ENCODE peak calls at places on chromosomes 5 and 9, in four cellular contexts. One of them, this sample, is unnamed.

GRCh38 chr5:171308453-171309275 is at the start of gene TLX3:
- DNase-seq in GM12891: no peak
- DNase-seq in H1: peak; percentile 65
- DNase-seq in HepG2: no peak
- DNase-seq in this sample: no peak

GRCh38 chr5:116788851-116789403 is 214.3 kb upstream of the SEMA6A start:
- DNase-seq in HepG2: no peak
- DNase-seq in H1: no peak
- DNase-seq in GM12891: no peak
- DNase-seq in this sample: no peak

GRCh38 chr5:16152601-16153568 is 26.7 kb downstream of the MARCHF11 start:
- DNase-seq in GM12891: no peak
- DNase-seq in H1: no peak
- DNase-seq in HepG2: no peak
- DNase-seq in this sample: no peak

GRCh38 chr5:133611357-133612020 is 852 bp downstream of the FSTL4 start:
- DNase-seq in HepG2: no peak
- DNase-seq in GM12891: no peak
- DNase-seq in H1: peak; percentile 81
- DNase-seq in this sample: no peak

GRCh38 chr5:80961376-80962281 is 1.5 kb downstream of the RASGRF2 start:
- DNase-seq in HepG2: peak; percentile 54
- DNase-seq in GM12891: no peak
- DNase-seq in H1: no peak
- DNase-seq in this sample: no peak

GRCh38 chr5:142053434-142054253 is 40.8 kb upstream of the GNPDA1 start:
- DNase-seq in GM12891: no peak
- DNase-seq in HepG2: no peak
- DNase-seq in H1: no peak
- DNase-seq in this sample: no peak

GRCh38 chr9:98222885-98223640 is 30.6 kb upstream of the CORO2A start:
- DNase-seq in H1: no peak
- DNase-seq in GM12891: no peak
- DNase-seq in HepG2: peak; percentile 81
- DNase-seq in this sample: no peak

GRCh38 chr5:56272765-56273164 is 39.6 kb upstream of the ANKRD55 start:
- DNase-seq in H1: no peak
- DNase-seq in HepG2: no peak
- DNase-seq in GM12891: no peak
- DNase-seq in this sample: no peak

GRCh38 chr9:10130061-10130675 is 482.6 kb downstream of the PTPRD start:
- DNase-seq in GM12891: no peak
- DNase-seq in HepG2: no peak
- DNase-seq in H1: no peak
- DNase-seq in this sample: no peak

GRCh38 chr9:129023036-129023907 is 4.9 kb downstream of the SH3GLB2 start:
- DNase-seq in H1: no peak
- DNase-seq in GM12891: no peak
- DNase-seq in HepG2: no peak
- DNase-seq in this sample: no peak

GRCh38 chr9:110065527-110065926 is 142.4 kb downstream of the C9orf152 start:
- DNase-seq in H1: no peak
- DNase-seq in GM12891: no peak
- DNase-seq in HepG2: no peak
- DNase-seq in this sample: no peak

GRCh38 chr9:125356032-125356431 is 94.4 kb downstream of the GAPVD1 start:
- DNase-seq in GM12891: no peak
- DNase-seq in H1: no peak
- DNase-seq in HepG2: no peak
- DNase-seq in this sample: no peak

GRCh38 chr9:3963266-3964019 is 336.4 kb downstream of the GLIS3 start:
- DNase-seq in HepG2: no peak
- DNase-seq in GM12891: no peak
- DNase-seq in H1: no peak
- DNase-seq in this sample: no peak

GRCh38 chr9:32918628-32919027 is 82.8 kb downstream of the APTX start:
- DNase-seq in GM12891: no peak
- DNase-seq in HepG2: no peak
- DNase-seq in H1: no peak
- DNase-seq in this sample: no peak

GRCh38 chr5:1048162-1048721 is 39.6 kb downstream of the NKD2 start:
- DNase-seq in HepG2: no peak
- DNase-seq in H1: peak; percentile 10
- DNase-seq in GM12891: no peak
- DNase-seq in this sample: no peak

GRCh38 chr5:124057815-124058231 is 545.8 kb downstream of the CSNK1G3 start:
- DNase-seq in HepG2: no peak
- DNase-seq in H1: no peak
- DNase-seq in GM12891: no peak
- DNase-seq in this sample: no peak

GRCh38 chr5:37132646-37133045 is 116.5 kb downstream of the CPLANE1 start:
- DNase-seq in HepG2: no peak
- DNase-seq in GM12891: no peak
- DNase-seq in H1: no peak
- DNase-seq in this sample: no peak
- TF ChIP-seq TAF1 in HepG2: no peak
- TF ChIP-seq TAF1 in GM12891: no peak
- TF ChIP-seq TAF1 in H1: no peak
- TF ChIP-seq TAF1 in this sample: no peak

DNA sequence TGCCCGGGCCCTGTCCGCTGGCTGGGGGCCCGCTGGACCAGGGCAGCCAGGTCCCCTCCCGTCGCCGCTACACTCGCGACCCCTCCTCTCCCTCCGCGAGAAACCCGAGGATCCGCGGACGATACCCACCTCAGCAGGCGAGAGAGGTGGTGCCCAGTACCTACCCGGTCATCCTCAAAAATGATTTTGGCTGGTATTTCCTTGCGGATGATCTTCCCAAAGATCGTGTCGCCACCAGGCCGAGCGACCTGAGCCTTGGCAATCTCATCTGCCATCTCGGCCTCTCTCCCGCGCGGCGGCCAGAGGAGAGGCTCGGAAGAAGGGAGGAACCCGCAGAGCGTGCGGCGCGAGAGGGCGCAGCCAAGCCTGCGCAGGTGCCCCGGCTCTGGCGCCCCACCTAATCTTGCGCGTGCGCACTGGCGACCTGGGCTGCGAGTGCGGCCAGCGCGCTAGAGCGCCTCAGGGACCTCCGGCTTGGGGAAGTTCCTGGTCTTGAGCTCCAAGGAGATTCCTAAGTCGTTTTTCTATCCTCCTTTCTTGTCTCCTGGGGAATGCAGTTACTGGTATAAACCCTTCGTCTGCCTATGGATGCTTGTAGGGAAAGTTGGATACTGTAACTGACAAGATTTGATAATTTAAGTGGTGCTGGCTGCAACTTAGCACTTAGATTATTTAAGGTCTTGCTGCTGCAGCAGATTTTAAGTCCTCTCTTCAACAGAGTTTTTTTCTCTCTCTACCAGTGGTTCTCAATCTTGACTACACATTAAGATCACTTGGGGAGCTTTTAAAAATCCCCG is at the start of gene HINT1:
- DNase-seq in HepG2: peak; percentile 82
- DNase-seq in GM12891: peak; percentile 91
- DNase-seq in H1: peak; percentile 93
- DNase-seq in this sample: peak; percentile 90
- TF ChIP-seq POLR2A in HepG2: peak; percentile 90
- TF ChIP-seq POLR2A in GM12891: peak; percentile 79
- TF ChIP-seq POLR2A in H1: peak; percentile 34
- TF ChIP-seq POLR2A in this sample: peak; percentile 81

DNA sequence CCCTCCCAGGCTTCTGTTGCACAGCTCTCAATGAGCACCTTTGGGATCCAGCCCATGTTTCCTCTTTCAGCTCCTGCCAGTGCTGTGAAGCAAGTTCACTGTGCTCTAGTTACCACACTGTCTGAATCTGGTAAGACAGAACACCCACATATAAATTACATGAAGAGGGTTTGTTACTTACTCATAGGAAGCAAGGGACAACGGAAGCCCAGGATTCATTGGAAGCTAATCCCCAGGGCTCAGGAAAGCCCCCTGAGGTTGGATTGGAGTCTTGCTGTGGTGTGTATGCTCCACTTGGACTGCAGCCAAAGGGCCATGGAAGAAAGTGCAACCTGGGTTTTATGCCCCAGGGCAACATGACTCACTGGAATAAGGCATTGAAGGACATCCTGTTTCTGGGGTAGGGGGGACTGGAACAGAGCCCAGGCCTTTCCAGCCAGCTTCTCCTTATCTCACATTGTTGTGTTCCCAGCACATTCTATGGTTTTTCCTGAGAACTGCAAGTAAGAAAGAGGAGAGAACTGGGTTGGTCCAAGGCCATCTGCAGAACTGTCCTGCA is 15.6 kb upstream of the CLK4 start:
- DNase-seq in HepG2: no peak
- DNase-seq in H1: no peak
- DNase-seq in GM12891: no peak
- DNase-seq in this sample: no peak
- TF ChIP-seq TAF1 in HepG2: no peak
- TF ChIP-seq TAF1 in H1: no peak
- TF ChIP-seq TAF1 in GM12891: no peak
- TF ChIP-seq TAF1 in this sample: no peak

DNA sequence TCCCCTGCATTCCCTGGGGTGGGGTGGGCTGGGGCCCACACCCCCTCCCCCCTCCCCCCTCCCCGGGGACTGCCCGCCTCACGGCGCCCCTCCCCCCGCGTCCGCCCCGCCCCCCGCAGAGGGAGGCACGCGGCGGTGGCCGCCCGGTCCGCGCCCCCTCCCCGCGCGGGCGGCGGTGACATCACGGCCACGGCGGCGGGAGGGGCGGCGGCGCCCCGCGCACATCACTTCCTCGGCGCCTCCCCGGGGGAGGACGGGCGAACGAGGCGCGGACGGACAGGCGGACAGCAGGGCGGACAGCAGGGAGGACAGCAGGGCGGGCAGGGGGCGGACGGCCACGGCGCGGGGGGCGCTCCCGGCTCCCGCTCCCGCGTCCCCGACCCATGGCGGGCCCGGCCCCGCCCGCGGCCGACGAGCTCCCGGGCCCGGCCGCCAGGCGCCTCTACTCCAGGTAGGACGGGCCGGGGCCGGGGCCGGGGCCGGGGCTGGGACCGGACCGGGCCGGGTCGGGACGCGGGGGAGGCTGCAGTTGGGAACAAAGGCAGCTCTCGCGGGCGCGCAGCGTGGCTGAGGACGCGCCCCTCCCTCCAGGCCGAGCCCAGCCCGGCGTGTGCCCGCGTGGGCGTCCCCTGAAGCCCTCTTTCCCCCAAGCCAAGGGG is at the start of gene GPSM1:
- DNase-seq in HepG2: no peak
- DNase-seq in GM12891: no peak
- DNase-seq in H1: no peak
- DNase-seq in this sample: no peak
- TF ChIP-seq POLR2A in HepG2: no peak
- TF ChIP-seq POLR2A in GM12891: no peak
- TF ChIP-seq POLR2A in H1: no peak
- TF ChIP-seq POLR2A in this sample: no peak

DNA sequence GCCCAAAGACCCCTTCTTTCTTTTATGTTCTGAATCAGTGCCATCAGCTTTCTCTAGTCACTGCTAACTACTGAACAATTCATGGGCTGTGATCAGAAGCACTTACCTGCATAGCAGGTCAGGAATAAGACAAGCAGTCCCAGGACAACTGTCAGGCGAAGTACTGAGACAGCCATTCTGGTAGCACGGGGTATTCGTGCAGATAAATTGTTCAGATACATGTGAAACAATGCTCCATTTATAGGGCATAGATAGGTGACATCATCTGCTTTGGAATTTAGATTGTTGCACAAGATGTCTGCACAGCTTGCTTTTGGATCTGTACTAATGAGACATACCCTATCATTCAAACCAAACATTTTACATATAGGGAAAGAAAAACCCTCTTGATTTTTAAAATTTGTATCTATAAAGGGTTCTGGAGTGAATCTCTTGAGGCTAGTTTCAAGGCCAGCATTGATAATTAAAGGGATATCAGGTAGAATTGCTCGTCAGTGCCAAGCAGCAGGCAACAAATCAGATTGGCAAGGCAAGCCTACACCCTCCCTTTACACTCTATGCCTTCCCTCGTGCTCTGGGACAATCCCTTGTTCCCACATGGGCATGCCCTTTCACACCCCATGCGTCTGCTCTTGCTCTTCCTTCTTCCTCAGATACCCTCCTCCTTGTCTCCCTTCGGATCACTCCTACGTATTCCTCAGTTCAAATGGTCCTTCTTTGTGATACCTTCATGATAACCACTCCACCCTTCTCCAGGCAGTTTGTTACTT is at the start of gene C5orf46:
- DNase-seq in GM12891: no peak
- DNase-seq in HepG2: peak; percentile 46
- DNase-seq in H1: no peak
- DNase-seq in this sample: no peak
- TF ChIP-seq TAF1 in GM12891: no peak
- TF ChIP-seq TAF1 in HepG2: no peak
- TF ChIP-seq TAF1 in H1: no peak
- TF ChIP-seq TAF1 in this sample: no peak

GRCh38 chr5:177554474-177555111 is at the start of gene FAM193B:
- DNase-seq in H1: peak; percentile 99
- DNase-seq in GM12891: peak; percentile 97
- DNase-seq in HepG2: peak; percentile 85
- DNase-seq in this sample: peak; percentile 96
- TF ChIP-seq POLR2A in H1: no peak
- TF ChIP-seq POLR2A in GM12891: no peak
- TF ChIP-seq POLR2A in HepG2: no peak
- TF ChIP-seq POLR2A in this sample: no peak

GRCh38 chr5:2685651-2686050 is 65.8 kb downstream of the IRX2 start:
- DNase-seq in GM12891: no peak
- DNase-seq in HepG2: no peak
- DNase-seq in H1: no peak
- DNase-seq in this sample: no peak

GRCh38 chr5:2684606-2685005 is 66.9 kb downstream of the IRX2 start:
- DNase-seq in HepG2: no peak
- DNase-seq in H1: no peak
- DNase-seq in GM12891: no peak
- DNase-seq in this sample: no peak

GRCh38 chr5:2686725-2687124 is 64.8 kb downstream of the IRX2 start:
- DNase-seq in H1: no peak
- DNase-seq in HepG2: no peak
- DNase-seq in GM12891: no peak
- DNase-seq in this sample: no peak

GRCh38 chr5:2687746-2688145 is 63.7 kb downstream of the IRX2 start:
- DNase-seq in H1: no peak
- DNase-seq in HepG2: no peak
- DNase-seq in GM12891: no peak
- DNase-seq in this sample: no peak

GRCh38 chr5:2686296-2686695 is 65.2 kb downstream of the IRX2 start:
- DNase-seq in H1: no peak
- DNase-seq in GM12891: no peak
- DNase-seq in HepG2: no peak
- DNase-seq in this sample: no peak
- TF ChIP-seq TAF1 in H1: no peak
- TF ChIP-seq TAF1 in GM12891: no peak
- TF ChIP-seq TAF1 in HepG2: no peak
- TF ChIP-seq TAF1 in this sample: no peak